ENCODE peak calls at places on chromosomes 7 and 10, in six cellular contexts. X is neuronal stem cell, O is GM23248, W is IMR-90, C is neural progenitor cell, G is fibroblast of lung. P is an unnamed sample.
A peak's percentile ranks its signal among the peaks of the same experiment; 100 is the strongest.

GRCh38 chr7:99011341-99011705 is 132.6 kb downstream of the SMURF1 start:
- DNase-seq in X (no peak), O (no peak), W (no peak), C (no peak), G (no peak), P (no peak)

GRCh38 chr10:127325506-127325905 is 129.1 kb upstream of the INSYN2A start:
- DNase-seq in X (no peak), O (no peak), W (no peak), C (no peak), G (no peak), P (no peak)

GRCh38 chr10:97974108-97974507 is 56.3 kb downstream of the CRTAC1 start:
- DNase-seq in X (no peak), O (no peak), W (no peak), C (peak; percentile 30), G (no peak), P (peak; percentile 31)

GRCh38 chr10:125880719-125881118 is 373 bp downstream of the DHX32 start:
- DNase-seq in X (no peak), O (no peak), W (peak; percentile 42), C (peak; percentile 50), G (no peak), P (no peak)

GRCh38 chr7:84735021-84735420 is 451.8 kb downstream of the SEMA3D start:
- DNase-seq in X (no peak), O (peak; percentile 19), W (no peak), C (no peak), G (peak; percentile 32), P (no peak)

GRCh38 chr7:142885311-142886230 is at the start of gene TRPV6:
- DNase-seq in X (no peak), O (no peak), W (no peak), C (peak; percentile 13), G (no peak), P (no peak)

GRCh38 chr7:3013975-3014792 is 29.5 kb downstream of the CARD11 start:
- DNase-seq in X (no peak), O (no peak), W (no peak), C (no peak), G (no peak), P (no peak)

GRCh38 chr10:110848106-110848505 is 23.6 kb upstream of the PDCD4 start:
- DNase-seq in X (no peak), O (no peak), W (no peak), C (no peak), G (no peak), P (no peak)

GRCh38 chr10:122839505-122839904 is 6.2 kb downstream of the CUZD1 start:
- DNase-seq in X (no peak), O (no peak), W (no peak), C (no peak), G (no peak), P (no peak)

GRCh38 chr7:149604521-149604920 is 106.9 kb upstream of the ZNF746 start:
- DNase-seq in X (no peak), O (no peak), W (peak; percentile 3), C (no peak), G (no peak), P (no peak)

GRCh38 chr7:84529480-84530205 is 335.1 kb upstream of the SEMA3A start:
- DNase-seq in X (no peak), O (peak; percentile 60), W (peak; percentile 83), C (no peak), G (peak; percentile 89), P (no peak)

GRCh38 chr7:27916372-27916771 is 176.4 kb downstream of the TAX1BP1 start:
- DNase-seq in X (no peak), O (no peak), W (no peak), C (no peak), G (no peak), P (no peak)

GRCh38 chr10:20485554-20485953 is 411.6 kb downstream of the NEBL start:
- DNase-seq in X (no peak), O (no peak), W (no peak), C (no peak), G (no peak), P (no peak)

GRCh38 chr7:92953657-92954056 is 117.3 kb upstream of the CDK6 start:
- DNase-seq in X (no peak), O (peak; percentile 8), W (no peak), C (peak; percentile 17), G (no peak), P (no peak)

GRCh38 chr7:56218510-56218909 is 102.3 kb upstream of the NUPR2 start:
- DNase-seq in X (no peak), O (no peak), W (no peak), C (no peak), G (no peak), P (no peak)

GRCh38 chr7:91913612-91914011 is 27.1 kb upstream of the AKAP9 start:
- DNase-seq in X (no peak), O (peak; percentile 82), W (peak; percentile 52), C (no peak), G (peak; percentile 91), P (peak; percentile 84)

GRCh38 chr7:158648168-158648567 is 56.4 kb downstream of the NCAPG2 start:
- DNase-seq in X (no peak), O (no peak), W (no peak), C (no peak), G (no peak), P (no peak)

GRCh38 chr10:70478191-70479160 is at the start of gene PALD1:
- DNase-seq in X (peak; percentile 69), O (peak; percentile 57), W (no peak), C (peak; percentile 85), G (peak; percentile 58), P (peak; percentile 96)

GRCh38 chr7:124032369-124033092 is at the start of gene TMEM229A:
- DNase-seq in X (peak; percentile 57), O (peak; percentile 56), W (peak; percentile 28), C (peak; percentile 87), G (peak; percentile 48), P (peak; percentile 92)

GRCh38 chr7:110224643-110225042 is 866.3 kb upstream of the LRRN3 start:
- DNase-seq in X (no peak), O (no peak), W (peak; percentile 2), C (no peak), G (peak; percentile 13), P (no peak)

GRCh38 chr10:32577448-32577847 is 131.5 kb downstream of the CCDC7 start:
- DNase-seq in X (no peak), O (peak; percentile 50), W (peak; percentile 9), C (no peak), G (peak; percentile 17), P (peak; percentile 64)

GRCh38 chr10:94500063-94500462 is 45.5 kb upstream of the HELLS start:
- DNase-seq in X (no peak), O (peak; percentile 13), W (no peak), C (peak; percentile 15), G (no peak), P (no peak)

GRCh38 chr7:33671521-33672262 is 233.6 kb upstream of the BMPER start:
- DNase-seq in X (no peak), O (no peak), W (no peak), C (no peak), G (no peak), P (no peak)

GRCh38 chr10:117710181-117710798 is 167.7 kb downstream of the EMX2 start:
- DNase-seq in X (no peak), O (no peak), W (no peak), C (no peak), G (no peak), P (no peak)

GRCh38 chr10:70430489-70431445 is 10.7 kb downstream of the NODAL start:
- DNase-seq in X (no peak), O (peak; percentile 67), W (peak; percentile 87), C (peak; percentile 20), G (no peak), P (no peak)

GRCh38 chr7:139906879-139907278 is 77.8 kb downstream of the TBXAS1 start:
- DNase-seq in X (no peak), O (no peak), W (no peak), C (no peak), G (no peak), P (no peak)

GRCh38 chr10:58358314-58358933 is 23.6 kb downstream of the UBE2D1 start:
- DNase-seq in X (no peak), O (no peak), W (no peak), C (no peak), G (no peak), P (no peak)
- H3K4me1 ChIP-seq in X (no peaks in the 10 kb centered on the region), O (no peaks in the 10 kb centered on the region), W (peaks cover 1% of the 10 kb centered on the region), C (no peaks in the 10 kb centered on the region), G (no peaks in the 10 kb centered on the region), P (no peaks in the 10 kb centered on the region)

GRCh38 chr10:132722980-132723970 is 62.7 kb downstream of the NKX6-2 start:
- DNase-seq in X (no peak), O (no peak), W (no peak), C (no peak), G (no peak), P (no peak)
- H3K27ac ChIP-seq in X (no peak overlapping the region), O (no peak overlapping the region), W (no peak overlapping the region), C (no peak overlapping the region), G (no peak overlapping the region), P (no peak overlapping the region)

GRCh38 chr7:46492460-46492859 is 571.4 kb upstream of the IGFBP3 start:
- DNase-seq in X (no peak), O (no peak), W (no peak), C (no peak), G (no peak), P (no peak)
- H2AFZ ChIP-seq in X (no peak overlapping the region), O (no peak overlapping the region), W (no peak overlapping the region), C (no peak overlapping the region), G (no peak overlapping the region), P (no peak overlapping the region)

GRCh38 chr10:83654689-83655088 is 484.6 kb upstream of the GHITM start:
- DNase-seq in X (no peak), O (no peak), W (no peak), C (no peak), G (no peak), P (no peak)
- H3K4me1 ChIP-seq in X (no peaks in the 10 kb centered on the region), O (no peaks in the 10 kb centered on the region), W (no peaks in the 10 kb centered on the region), C (no peaks in the 10 kb centered on the region), G (no peaks in the 10 kb centered on the region), P (no peaks in the 10 kb centered on the region)

GRCh38 chr10:6044651-6045599 is 17.2 kb downstream of the IL2RA start:
- DNase-seq in X (no peak), O (no peak), W (no peak), C (no peak), G (no peak), P (no peak)
- H3K27ac ChIP-seq in X (no peak overlapping the region), O (no peak overlapping the region), W (no peak overlapping the region), C (no peak overlapping the region), G (no peak overlapping the region), P (no peak overlapping the region)

DNA sequence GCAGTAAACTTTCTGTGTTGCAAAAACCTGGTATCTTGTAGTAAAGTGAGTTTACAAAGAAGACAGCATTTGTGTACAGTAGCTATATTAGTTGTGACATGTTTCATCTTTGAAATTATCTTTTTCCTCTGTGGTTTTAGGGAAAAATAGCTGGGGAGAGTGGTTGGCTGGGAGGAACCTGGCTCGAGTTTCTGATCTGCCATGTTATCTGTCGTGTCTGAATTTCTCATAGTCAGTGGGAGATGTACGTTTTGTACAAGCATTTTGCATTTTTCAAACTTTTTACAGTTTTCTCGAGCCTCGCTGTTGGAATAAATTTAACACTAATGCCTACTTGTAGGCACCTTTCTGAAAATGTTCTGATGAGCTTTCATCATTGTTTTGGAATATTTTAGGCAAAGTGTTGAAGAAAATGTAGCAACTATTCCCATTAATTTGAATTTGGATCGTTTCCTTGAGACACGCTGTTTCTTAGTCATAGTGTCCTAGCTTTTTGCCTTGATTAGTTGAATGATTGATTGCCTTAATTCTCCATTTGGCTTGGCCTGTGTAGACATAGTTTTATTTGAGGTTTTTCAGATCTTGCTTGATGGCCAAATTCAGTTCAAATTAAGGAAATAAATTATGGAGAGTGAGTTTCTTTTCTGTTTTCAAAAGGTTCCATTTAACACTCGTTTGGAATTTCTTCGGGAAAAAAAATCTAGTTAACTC is 65.1 kb downstream of the CAMK1D start:
- DNase-seq in X (no peak), O (no peak), W (no peak), C (no peak), G (peak; percentile 86), P (no peak)
- H2AFZ ChIP-seq in X (no peak overlapping the region), O (no peak overlapping the region), W (no peak overlapping the region), C (no peak overlapping the region), G (no peak overlapping the region), P (peak overlapping the region; percentile 44)